ENCODE peak calls at places on chromosomes 16 and 17, in nine cellular contexts. One of them, this sample, is unnamed.

GRCh38 chr16:55552621-55553020 is 13.9 kb upstream of the CAPNS2 start:
- DNase-seq in tibial nerve: no peak
- DNase-seq in left ventricle myocardium inferior: no peak
- DNase-seq in OCI-LY7: no peak
- DNase-seq in SJSA1: peak; percentile 78
- DNase-seq in Caco-2: no peak
- DNase-seq in adipocyte: peak; percentile 74
- DNase-seq in H1: no peak
- DNase-seq in astrocyte: peak; percentile 79
- DNase-seq in this sample: no peak

GRCh38 chr16:557463-558297 is 2.5 kb upstream of the PRR35 start:
- DNase-seq in adipocyte: no peak
- DNase-seq in left ventricle myocardium inferior: no peak
- DNase-seq in Caco-2: no peak
- DNase-seq in H1: no peak
- DNase-seq in astrocyte: no peak
- DNase-seq in SJSA1: no peak
- DNase-seq in tibial nerve: no peak
- DNase-seq in OCI-LY7: no peak
- DNase-seq in this sample: no peak

GRCh38 chr16:84214451-84215066 is 23.6 kb downstream of the ADAD2 start:
- DNase-seq in OCI-LY7: no peak
- DNase-seq in astrocyte: no peak
- DNase-seq in left ventricle myocardium inferior: no peak
- DNase-seq in tibial nerve: no peak
- DNase-seq in adipocyte: no peak
- DNase-seq in H1: no peak
- DNase-seq in SJSA1: no peak
- DNase-seq in Caco-2: no peak
- DNase-seq in this sample: no peak

GRCh38 chr16:23081675-23082119 is 67.6 kb downstream of the USP31 start:
- DNase-seq in adipocyte: peak; percentile 80
- DNase-seq in astrocyte: peak; percentile 87
- DNase-seq in left ventricle myocardium inferior: no peak
- DNase-seq in H1: no peak
- DNase-seq in SJSA1: peak; percentile 7
- DNase-seq in OCI-LY7: no peak
- DNase-seq in tibial nerve: no peak
- DNase-seq in Caco-2: no peak
- DNase-seq in this sample: no peak

GRCh38 chr16:83779881-83780280 is 27.9 kb upstream of the HSBP1 start:
- DNase-seq in left ventricle myocardium inferior: no peak
- DNase-seq in SJSA1: peak; percentile 15
- DNase-seq in H1: no peak
- DNase-seq in adipocyte: peak; percentile 74
- DNase-seq in Caco-2: no peak
- DNase-seq in astrocyte: peak; percentile 75
- DNase-seq in OCI-LY7: no peak
- DNase-seq in tibial nerve: no peak
- DNase-seq in this sample: no peak

GRCh38 chr17:31111183-31111582 is 16.4 kb downstream of the NF1 start:
- DNase-seq in tibial nerve: no peak
- DNase-seq in OCI-LY7: no peak
- DNase-seq in H1: no peak
- DNase-seq in SJSA1: no peak
- DNase-seq in astrocyte: no peak
- DNase-seq in Caco-2: no peak
- DNase-seq in adipocyte: no peak
- DNase-seq in left ventricle myocardium inferior: no peak
- DNase-seq in this sample: no peak

GRCh38 chr17:46144246-46144645 is 49.0 kb downstream of the KANSL1 start:
- DNase-seq in OCI-LY7: no peak
- DNase-seq in Caco-2: no peak
- DNase-seq in tibial nerve: no peak
- DNase-seq in SJSA1: no peak
- DNase-seq in left ventricle myocardium inferior: no peak
- DNase-seq in astrocyte: peak; percentile 61
- DNase-seq in adipocyte: no peak
- DNase-seq in H1: no peak
- DNase-seq in this sample: no peak

GRCh38 chr17:81550830-81551457 is 1.2 kb downstream of the FAAP100 start:
- DNase-seq in Caco-2: no peak
- DNase-seq in left ventricle myocardium inferior: no peak
- DNase-seq in H1: no peak
- DNase-seq in adipocyte: no peak
- DNase-seq in astrocyte: no peak
- DNase-seq in SJSA1: no peak
- DNase-seq in OCI-LY7: no peak
- DNase-seq in tibial nerve: no peak
- DNase-seq in this sample: no peak

DNA sequence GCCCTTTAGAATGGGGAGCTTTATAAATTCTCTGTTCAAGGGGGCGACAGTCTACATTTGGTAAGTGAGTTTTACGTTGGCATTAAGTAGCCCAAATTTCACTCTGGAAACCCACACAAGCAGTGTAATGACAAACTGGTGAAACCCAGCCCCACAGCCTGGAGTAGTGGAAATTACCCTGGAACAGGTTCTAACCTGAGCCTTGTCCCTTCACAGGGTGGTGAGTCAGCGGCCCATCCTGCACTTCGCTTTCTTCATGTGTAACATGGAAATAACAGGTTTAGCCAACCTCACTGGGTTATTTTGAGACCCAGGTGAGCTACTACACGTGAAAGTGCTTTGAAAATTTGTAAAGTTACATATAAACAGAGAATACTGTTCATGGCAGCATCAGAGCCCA is 3.5 kb upstream of the TLCD3A start:
- DNase-seq in tibial nerve: no peak
- DNase-seq in left ventricle myocardium inferior: no peak
- DNase-seq in adipocyte: no peak
- DNase-seq in astrocyte: no peak
- DNase-seq in Caco-2: no peak
- DNase-seq in OCI-LY7: no peak
- DNase-seq in SJSA1: no peak
- DNase-seq in H1: no peak
- DNase-seq in this sample: no peak
- H3K9me3 ChIP-seq in tibial nerve: no peaks in the 10 kb centered on the region
- H3K9me3 ChIP-seq in left ventricle myocardium inferior: no peaks in the 10 kb centered on the region
- H3K9me3 ChIP-seq in adipocyte: no peaks in the 10 kb centered on the region
- H3K9me3 ChIP-seq in astrocyte: no peaks in the 10 kb centered on the region
- H3K9me3 ChIP-seq in Caco-2: no peaks in the 10 kb centered on the region
- H3K9me3 ChIP-seq in OCI-LY7: no peaks in the 10 kb centered on the region
- H3K9me3 ChIP-seq in SJSA1: no peaks in the 10 kb centered on the region
- H3K9me3 ChIP-seq in H1: no peaks in the 10 kb centered on the region
- H3K9me3 ChIP-seq in this sample: no peaks in the 10 kb centered on the region

GRCh38 chr17:70071127-70071526 is 3.9 kb upstream of the KCNJ16 start:
- DNase-seq in OCI-LY7: no peak
- DNase-seq in H1: no peak
- DNase-seq in adipocyte: no peak
- DNase-seq in SJSA1: no peak
- DNase-seq in tibial nerve: no peak
- DNase-seq in astrocyte: peak; percentile 16
- DNase-seq in Caco-2: no peak
- DNase-seq in left ventricle myocardium inferior: no peak
- DNase-seq in this sample: no peak

GRCh38 chr17:70071620-70072019 is 3.4 kb upstream of the KCNJ16 start:
- DNase-seq in OCI-LY7: no peak
- DNase-seq in tibial nerve: no peak
- DNase-seq in adipocyte: no peak
- DNase-seq in H1: no peak
- DNase-seq in left ventricle myocardium inferior: no peak
- DNase-seq in Caco-2: no peak
- DNase-seq in astrocyte: no peak
- DNase-seq in SJSA1: no peak
- DNase-seq in this sample: no peak

GRCh38 chr17:70070297-70071027 is 4.6 kb upstream of the KCNJ16 start:
- DNase-seq in left ventricle myocardium inferior: no peak
- DNase-seq in SJSA1: no peak
- DNase-seq in adipocyte: peak; percentile 70
- DNase-seq in H1: no peak
- DNase-seq in tibial nerve: no peak
- DNase-seq in OCI-LY7: no peak
- DNase-seq in Caco-2: no peak
- DNase-seq in astrocyte: peak; percentile 27
- DNase-seq in this sample: no peak

GRCh38 chr17:70072900-70073299 is 2.1 kb upstream of the KCNJ16 start:
- DNase-seq in tibial nerve: no peak
- DNase-seq in left ventricle myocardium inferior: no peak
- DNase-seq in Caco-2: no peak
- DNase-seq in adipocyte: no peak
- DNase-seq in SJSA1: no peak
- DNase-seq in OCI-LY7: no peak
- DNase-seq in astrocyte: no peak
- DNase-seq in H1: no peak
- DNase-seq in this sample: no peak

GRCh38 chr17:70067104-70067503 is 7.9 kb upstream of the KCNJ16 start:
- DNase-seq in adipocyte: no peak
- DNase-seq in H1: no peak
- DNase-seq in Caco-2: no peak
- DNase-seq in tibial nerve: no peak
- DNase-seq in left ventricle myocardium inferior: no peak
- DNase-seq in OCI-LY7: no peak
- DNase-seq in astrocyte: no peak
- DNase-seq in SJSA1: no peak
- DNase-seq in this sample: no peak
- H3K9me3 ChIP-seq in adipocyte: no peaks in the 10 kb centered on the region
- H3K9me3 ChIP-seq in H1: no peaks in the 10 kb centered on the region
- H3K9me3 ChIP-seq in Caco-2: no peaks in the 10 kb centered on the region
- H3K9me3 ChIP-seq in tibial nerve: no peaks in the 10 kb centered on the region
- H3K9me3 ChIP-seq in left ventricle myocardium inferior: no peaks in the 10 kb centered on the region
- H3K9me3 ChIP-seq in OCI-LY7: no peaks in the 10 kb centered on the region
- H3K9me3 ChIP-seq in astrocyte: no peaks in the 10 kb centered on the region
- H3K9me3 ChIP-seq in SJSA1: no peaks in the 10 kb centered on the region
- H3K9me3 ChIP-seq in this sample: no peaks in the 10 kb centered on the region

DNA sequence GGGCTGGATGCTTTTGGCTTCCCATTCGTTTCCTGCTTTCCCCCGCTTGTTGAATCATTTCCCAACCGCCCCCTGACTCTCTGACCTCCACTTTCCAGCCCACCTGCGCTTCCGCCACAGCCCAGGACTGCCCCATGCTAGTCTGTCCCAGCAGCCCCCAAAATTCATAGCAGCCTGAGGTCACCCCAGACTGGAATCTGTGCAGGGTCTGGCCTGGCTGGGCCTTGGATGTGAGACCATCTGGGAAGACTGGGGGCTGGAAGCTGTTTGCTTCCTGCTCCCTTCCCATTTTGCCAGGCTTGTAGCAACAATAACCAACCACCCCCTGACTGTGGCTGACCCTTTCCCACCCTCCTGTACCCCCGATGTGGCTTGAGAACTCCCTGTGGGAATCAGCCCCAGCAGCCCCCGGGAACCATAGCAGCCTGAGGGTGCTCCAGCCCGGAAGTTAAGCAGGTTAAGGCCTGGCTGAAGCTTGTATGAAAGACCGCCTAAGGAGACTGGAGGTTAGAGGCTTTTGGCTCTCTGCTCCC is 2290.8 kb downstream of the TP53TG3F start:
- DNase-seq in astrocyte: no peak
- DNase-seq in OCI-LY7: no peak
- DNase-seq in H1: no peak
- DNase-seq in left ventricle myocardium inferior: no peak
- DNase-seq in Caco-2: no peak
- DNase-seq in tibial nerve: no peak
- DNase-seq in SJSA1: no peak
- DNase-seq in adipocyte: no peak
- DNase-seq in this sample: no peak
- H3K9me3 ChIP-seq in astrocyte: no peaks in the 10 kb centered on the region
- H3K9me3 ChIP-seq in OCI-LY7: no peaks in the 10 kb centered on the region
- H3K9me3 ChIP-seq in H1: peaks cover 50% of the 10 kb centered on the region
- H3K9me3 ChIP-seq in left ventricle myocardium inferior: no peaks in the 10 kb centered on the region
- H3K9me3 ChIP-seq in Caco-2: no peaks in the 10 kb centered on the region
- H3K9me3 ChIP-seq in tibial nerve: peaks cover 91% of the 10 kb centered on the region
- H3K9me3 ChIP-seq in SJSA1: no peaks in the 10 kb centered on the region
- H3K9me3 ChIP-seq in adipocyte: no peaks in the 10 kb centered on the region
- H3K9me3 ChIP-seq in this sample: peaks cover 98% of the 10 kb centered on the region

GRCh38 chr16:21179983-21180365 is 21.5 kb downstream of the LDAF1 start:
- DNase-seq in tibial nerve: no peak
- DNase-seq in adipocyte: no peak
- DNase-seq in left ventricle myocardium inferior: no peak
- DNase-seq in Caco-2: no peak
- DNase-seq in SJSA1: no peak
- DNase-seq in OCI-LY7: no peak
- DNase-seq in H1: no peak
- DNase-seq in astrocyte: no peak
- DNase-seq in this sample: no peak

GRCh38 chr16:21186326-21186691 is 25.1 kb downstream of the ZP2 start:
- DNase-seq in OCI-LY7: no peak
- DNase-seq in left ventricle myocardium inferior: no peak
- DNase-seq in tibial nerve: no peak
- DNase-seq in Caco-2: no peak
- DNase-seq in SJSA1: no peak
- DNase-seq in astrocyte: no peak
- DNase-seq in adipocyte: no peak
- DNase-seq in H1: no peak
- DNase-seq in this sample: no peak

GRCh38 chr16:21185659-21186325 is 25.6 kb downstream of the ZP2 start:
- DNase-seq in Caco-2: no peak
- DNase-seq in adipocyte: no peak
- DNase-seq in tibial nerve: no peak
- DNase-seq in OCI-LY7: no peak
- DNase-seq in SJSA1: no peak
- DNase-seq in astrocyte: no peak
- DNase-seq in left ventricle myocardium inferior: no peak
- DNase-seq in H1: no peak
- DNase-seq in this sample: no peak

GRCh38 chr16:21183995-21184394 is 25.5 kb downstream of the LDAF1 start:
- DNase-seq in SJSA1: no peak
- DNase-seq in H1: no peak
- DNase-seq in astrocyte: no peak
- DNase-seq in adipocyte: no peak
- DNase-seq in OCI-LY7: no peak
- DNase-seq in left ventricle myocardium inferior: no peak
- DNase-seq in tibial nerve: no peak
- DNase-seq in Caco-2: no peak
- DNase-seq in this sample: no peak

DNA sequence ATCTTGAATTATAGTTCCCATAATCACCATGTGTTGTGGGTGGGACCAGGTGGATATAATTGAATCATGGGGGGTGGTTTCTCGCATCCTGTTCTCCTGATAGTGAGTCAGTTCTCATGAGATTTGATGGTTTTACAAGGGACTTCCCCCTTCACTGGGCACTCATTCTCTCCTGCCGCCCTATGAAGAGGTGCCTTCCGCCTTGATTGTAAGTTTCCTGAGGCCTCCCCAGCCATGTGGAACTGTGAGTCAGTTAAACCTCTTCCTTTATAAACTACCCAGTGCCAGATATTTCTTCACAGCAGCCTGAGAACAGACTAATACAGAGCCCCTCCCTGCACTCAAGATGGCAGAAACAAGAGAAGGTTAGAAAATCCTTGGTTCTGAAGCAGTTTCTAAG is 26.4 kb downstream of the LDAF1 start:
- DNase-seq in tibial nerve: no peak
- DNase-seq in adipocyte: no peak
- DNase-seq in H1: no peak
- DNase-seq in OCI-LY7: no peak
- DNase-seq in astrocyte: no peak
- DNase-seq in Caco-2: no peak
- DNase-seq in SJSA1: no peak
- DNase-seq in left ventricle myocardium inferior: no peak
- DNase-seq in this sample: no peak
- H3K9me3 ChIP-seq in tibial nerve: no peaks in the 10 kb centered on the region
- H3K9me3 ChIP-seq in adipocyte: no peaks in the 10 kb centered on the region
- H3K9me3 ChIP-seq in H1: peaks cover 10% of the 10 kb centered on the region
- H3K9me3 ChIP-seq in OCI-LY7: no peaks in the 10 kb centered on the region
- H3K9me3 ChIP-seq in astrocyte: no peaks in the 10 kb centered on the region
- H3K9me3 ChIP-seq in Caco-2: no peaks in the 10 kb centered on the region
- H3K9me3 ChIP-seq in SJSA1: peaks cover 2% of the 10 kb centered on the region
- H3K9me3 ChIP-seq in left ventricle myocardium inferior: no peaks in the 10 kb centered on the region
- H3K9me3 ChIP-seq in this sample: no peaks in the 10 kb centered on the region

GRCh38 chr16:35365675-35366074 is 1906.3 kb downstream of the TP53TG3F start:
- DNase-seq in tibial nerve: no peak
- DNase-seq in astrocyte: no peak
- DNase-seq in OCI-LY7: no peak
- DNase-seq in adipocyte: no peak
- DNase-seq in left ventricle myocardium inferior: no peak
- DNase-seq in H1: no peak
- DNase-seq in Caco-2: no peak
- DNase-seq in SJSA1: no peak
- DNase-seq in this sample: no peak
- H3K9me3 ChIP-seq in tibial nerve: peaks cover 7% of the 10 kb centered on the region
- H3K9me3 ChIP-seq in astrocyte: peaks cover 48% of the 10 kb centered on the region
- H3K9me3 ChIP-seq in OCI-LY7: no peaks in the 10 kb centered on the region
- H3K9me3 ChIP-seq in adipocyte: no peaks in the 10 kb centered on the region
- H3K9me3 ChIP-seq in left ventricle myocardium inferior: no peaks in the 10 kb centered on the region
- H3K9me3 ChIP-seq in H1: peaks cover 75% of the 10 kb centered on the region
- H3K9me3 ChIP-seq in Caco-2: no peaks in the 10 kb centered on the region
- H3K9me3 ChIP-seq in SJSA1: no peaks in the 10 kb centered on the region
- H3K9me3 ChIP-seq in this sample: no peaks in the 10 kb centered on the region

This sample was measured in left lung.